ENCODE peak calls at places on chromosomes 11 and 22, in five cellular contexts. Z is CD8-positive, alpha-beta memory T cell; U is neural progenitor cell; P is GM12864; A is PC-3. J is an unnamed sample.

GRCh38 chr11:113023228-113023627 is 62.0 kb downstream of the NCAM1 start:
- DNase-seq in Z (no peak), U (no peak), P (no peak), A (no peak), J (no peak)

GRCh38 chr11:27698872-27699241 is 1.4 kb downstream of the BDNF start:
- DNase-seq in Z (no peak), U (peak; percentile 95), P (peak; percentile 25), A (peak; percentile 88), J (peak; percentile 91)

GRCh38 chr11:12841946-12842630 is 167.0 kb upstream of the RASSF10 start:
- DNase-seq in Z (no peak), U (peak; percentile 57), P (no peak), A (peak; percentile 42), J (peak; percentile 70)

GRCh38 chr11:12087075-12087775 is 23.2 kb upstream of the MICAL2 start:
- DNase-seq in Z (peak; percentile 44), U (no peak), P (no peak), A (peak; percentile 74), J (no peak)

GRCh38 chr11:64742940-64743590 is 877 bp downstream of the RASGRP2 start:
- DNase-seq in Z (peak; percentile 72), U (peak; percentile 70), P (no peak), A (peak; percentile 73), J (peak; percentile 79)

GRCh38 chr11:31808721-31809542 is 2.2 kb downstream of the PAX6 start:
- DNase-seq in Z (no peak), U (peak; percentile 22), P (no peak), A (peak; percentile 31), J (no peak)

GRCh38 chr11:95522871-95523270 is 266.7 kb downstream of the FAM76B start:
- DNase-seq in Z (no peak), U (no peak), P (no peak), A (no peak), J (no peak)

GRCh38 chr11:357582-357981 is 11.7 kb upstream of the B4GALNT4 start:
- DNase-seq in Z (no peak), U (no peak), P (no peak), A (no peak), J (no peak)

GRCh38 chr11:45704635-45705034 is 39.2 kb upstream of the CHST1 start:
- DNase-seq in Z (no peak), U (no peak), P (no peak), A (no peak), J (no peak)

GRCh38 chr11:120244476-120244875 is 4.5 kb downstream of the POU2F3 start:
- DNase-seq in Z (no peak), U (no peak), P (no peak), A (peak; percentile 43), J (no peak)

GRCh38 chr11:106480581-106481185 is 403.2 kb downstream of the AASDHPPT start:
- DNase-seq in Z (no peak), U (no peak), P (no peak), A (no peak), J (no peak)

GRCh38 chr11:119741369-119742262 is 12.6 kb upstream of the NECTIN1 start:
- DNase-seq in Z (peak; percentile 40), U (peak; percentile 79), P (no peak), A (peak; percentile 60), J (peak; percentile 83)

GRCh38 chr11:64613648-64614047 is 22.6 kb downstream of the SLC22A12 start:
- DNase-seq in Z (no peak), U (no peak), P (no peak), A (no peak), J (no peak)

GRCh38 chr22:40498454-40499186 is 128.2 kb downstream of the SGSM3 start:
- DNase-seq in Z (no peak), U (no peak), P (peak; percentile 21), A (peak; percentile 95), J (no peak)

GRCh38 chr22:30824711-30825110 is 130.0 kb downstream of the OSBP2 start:
- DNase-seq in Z (no peak), U (no peak), P (no peak), A (no peak), J (no peak)

GRCh38 chr11:19642185-19642591 is 70.4 kb upstream of the NAV2 start:
- DNase-seq in Z (no peak), U (no peak), P (no peak), A (no peak), J (no peak)

GRCh38 chr11:115503083-115503885 is 931 bp downstream of the CADM1 start:
- DNase-seq in Z (peak; percentile 32), U (peak; percentile 85), P (peak; percentile 26), A (peak; percentile 34), J (peak; percentile 69)

DNA sequence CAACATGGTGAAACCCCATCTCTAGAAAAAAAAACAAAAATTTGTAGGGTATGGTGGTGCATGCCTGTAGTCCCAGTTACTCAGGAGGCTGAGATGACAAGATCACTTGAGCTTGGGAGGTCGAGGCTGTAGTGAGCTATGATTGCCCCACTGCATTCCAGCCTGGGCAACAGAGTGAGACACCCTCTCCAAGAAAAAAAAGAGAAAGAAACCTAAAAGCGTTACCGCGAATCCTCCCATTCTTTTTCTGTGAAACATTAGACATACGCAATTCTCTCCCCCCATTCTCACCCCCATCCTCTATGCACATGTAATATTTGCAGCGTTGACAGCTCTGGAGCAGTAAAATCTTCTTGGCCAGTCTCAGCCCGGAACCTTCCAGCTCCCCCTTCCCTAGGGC is 2.1 kb downstream of the LRP4 start:
- DNase-seq in Z (no peak), U (no peak), P (no peak), A (no peak), J (no peak)
- H3K4me3 ChIP-seq in Z (peak overlapping the region; percentile 66), U (peak overlapping the region; percentile 68), P (no peak overlapping the region), A (no peak overlapping the region), J (peak overlapping the region; percentile 72)

GRCh38 chr11:83306385-83307080 is 20.4 kb upstream of the CCDC90B start:
- DNase-seq in Z (no peak), U (no peak), P (no peak), A (no peak), J (no peak)
- H3K4me3 ChIP-seq in Z (no peak overlapping the region), U (no peak overlapping the region), P (no peak overlapping the region), A (no peak overlapping the region), J (no peak overlapping the region)

GRCh38 chr22:46057206-46057605 is 80.2 kb upstream of the WNT7B start:
- DNase-seq in Z (no peak), U (no peak), P (no peak), A (peak; percentile 32), J (peak; percentile 38)
- H3K4me3 ChIP-seq in Z (no peak overlapping the region), U (no peak overlapping the region), P (no peak overlapping the region), A (peak overlapping the region; percentile 74), J (peak overlapping the region; percentile 1)

GRCh38 chr22:17370036-17370765 is 941 bp downstream of the CECR2 start:
- DNase-seq in Z (no peak), U (peak; percentile 76), P (no peak), A (no peak), J (no peak)
- H3K4me3 ChIP-seq in Z (no peak overlapping the region), U (peak overlapping the region; percentile 100), P (peak overlapping the region; percentile 35), A (no peak overlapping the region), J (peak overlapping the region; percentile 74)

GRCh38 chr11:14768789-14769188 is 123.2 kb downstream of the CYP2R1 start:
- DNase-seq in Z (no peak), U (no peak), P (peak; percentile 15), A (no peak), J (no peak)

GRCh38 chr11:14764213-14764898 is 120.8 kb downstream of the PDE3B start:
- DNase-seq in Z (no peak), U (no peak), P (no peak), A (no peak), J (no peak)

GRCh38 chr11:14764899-14765527 is 121.4 kb downstream of the PDE3B start:
- DNase-seq in Z (peak; percentile 31), U (no peak), P (peak; percentile 40), A (peak; percentile 51), J (peak; percentile 45)
- H3K4me3 ChIP-seq in Z (peak overlapping the region; percentile 1), U (no peak overlapping the region), P (no peak overlapping the region), A (no peak overlapping the region), J (no peak overlapping the region)

GRCh38 chr22:29204617-29205183 is 996 bp upstream of the EMID1 start:
- DNase-seq in Z (no peak), U (no peak), P (no peak), A (no peak), J (no peak)
- H3K4me3 ChIP-seq in Z (no peak overlapping the region), U (no peak overlapping the region), P (no peak overlapping the region), A (no peak overlapping the region), J (peak overlapping the region; percentile 38)

GRCh38 chr11:69164824-69165223 is 9.1 kb downstream of the SMIM38 start:
- DNase-seq in Z (no peak), U (no peak), P (no peak), A (no peak), J (no peak)
- H3K4me3 ChIP-seq in Z (no peak overlapping the region), U (no peak overlapping the region), P (no peak overlapping the region), A (no peak overlapping the region), J (no peak overlapping the region)

GRCh38 chr11:76791861-76792260 is 8.7 kb downstream of the TSKU start:
- DNase-seq in Z (no peak), U (no peak), P (no peak), A (peak; percentile 58), J (no peak)
- H3K4me3 ChIP-seq in Z (no peak overlapping the region), U (no peak overlapping the region), P (no peak overlapping the region), A (no peak overlapping the region), J (no peak overlapping the region)

DNA sequence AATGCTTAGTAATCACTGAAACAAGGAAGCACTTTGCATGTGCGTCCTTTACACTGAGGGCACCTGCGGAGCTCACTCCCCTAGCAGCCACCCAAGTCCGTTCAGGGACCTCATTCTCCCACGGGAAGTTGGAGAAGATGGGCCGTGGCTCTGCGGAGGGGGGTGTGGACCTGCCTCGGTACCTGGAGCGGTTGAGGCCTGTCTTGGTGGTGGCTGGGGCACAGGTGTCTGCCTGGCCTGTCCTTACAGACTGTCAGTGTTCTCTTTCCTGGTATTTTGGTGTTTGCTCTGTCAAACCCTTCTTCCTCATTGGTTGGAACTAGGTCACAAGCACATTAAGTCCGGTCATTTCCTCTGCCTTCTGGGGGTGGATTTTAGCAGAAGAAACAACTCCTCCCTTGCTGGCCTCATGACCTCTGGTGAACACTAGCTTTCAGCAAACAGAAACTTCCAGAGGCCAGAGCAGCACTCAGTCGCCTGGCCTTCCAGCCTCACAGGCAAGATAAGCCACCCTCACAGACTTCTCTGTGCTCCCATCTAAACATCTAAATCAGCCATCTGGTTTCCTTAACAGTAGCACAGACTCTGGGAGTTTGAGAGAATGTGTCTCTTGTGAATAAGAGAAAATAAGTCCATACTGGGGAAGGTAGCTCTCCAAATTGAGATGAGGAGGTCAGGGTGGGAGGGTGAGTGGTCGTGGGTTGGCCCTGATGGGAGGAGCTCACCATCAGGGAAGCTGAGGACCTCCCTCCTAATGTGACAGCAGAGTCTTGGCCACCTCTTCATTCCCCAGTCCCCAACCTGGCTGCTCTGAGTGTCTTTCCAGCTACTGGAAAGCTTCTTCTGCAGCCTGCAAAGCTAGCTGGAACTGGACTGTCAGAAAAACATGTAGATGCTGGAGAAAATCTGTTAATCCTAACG is 8.6 kb downstream of the SNAP29 start:
- DNase-seq in Z (no peak), U (no peak), P (no peak), A (no peak), J (no peak)
- H3K4me3 ChIP-seq in Z (peak overlapping the region; percentile 7), U (no peak overlapping the region), P (no peak overlapping the region), A (no peak overlapping the region), J (no peak overlapping the region)

GRCh38 chr11:62546244-62546936 is at the start of gene AHNAK:
- DNase-seq in Z (peak; percentile 66), U (peak; percentile 86), P (no peak), A (peak; percentile 75), J (peak; percentile 84)

GRCh38 chr11:62545437-62546243 is 966 bp downstream of the AHNAK start:
- DNase-seq in Z (peak; percentile 68), U (peak; percentile 87), P (no peak), A (peak; percentile 99), J (peak; percentile 90)

GRCh38 chr11:62543680-62544444 is 2.7 kb downstream of the AHNAK start:
- DNase-seq in Z (no peak), U (no peak), P (no peak), A (peak; percentile 29), J (peak; percentile 20)

GRCh38 chr11:62542750-62543567 is 3.6 kb downstream of the AHNAK start:
- DNase-seq in Z (peak; percentile 70), U (peak; percentile 89), P (no peak), A (peak; percentile 92), J (peak; percentile 57)

GRCh38 chr11:62544521-62545436 is 1.8 kb downstream of the AHNAK start:
- DNase-seq in Z (no peak), U (peak; percentile 39), P (no peak), A (peak; percentile 50), J (peak; percentile 67)
- H3K4me3 ChIP-seq in Z (peak overlapping the region; percentile 76), U (peak overlapping the region; percentile 72), P (peak overlapping the region; percentile 59), A (peak overlapping the region; percentile 96), J (peak overlapping the region; percentile 87)